ENCODE peak calls at places on chromosome 11, in four cellular contexts. One of them, this sample, is unnamed.
A peak's percentile ranks its signal among the peaks of the same experiment; 100 is the strongest.

GRCh38 chr11:127628463-127628785 is 627.9 kb upstream of the KIRREL3 start:
- DNase-seq in stimulated activated CD4-positive, alpha-beta T cell treated with anti-CD3 and anti-CD28 coated beads, Interleukin-4, amount 100 ng/mL, for 1 hour: no peak
- DNase-seq in choroid plexus epithelial cell: no peak
- DNase-seq in kidney epithelial cell: no peak
- DNase-seq in this sample: no peak

GRCh38 chr11:66727883-66728759 is 895 bp downstream of the SPTBN2 start:
- DNase-seq in choroid plexus epithelial cell: no peak
- DNase-seq in kidney epithelial cell: no peak
- DNase-seq in stimulated activated CD4-positive, alpha-beta T cell treated with anti-CD3 and anti-CD28 coated beads, Interleukin-4, amount 100 ng/mL, for 1 hour: no peak
- DNase-seq in this sample: no peak

GRCh38 chr11:1072116-1072820 is 2.4 kb upstream of the MUC2 start:
- DNase-seq in stimulated activated CD4-positive, alpha-beta T cell treated with anti-CD3 and anti-CD28 coated beads, Interleukin-4, amount 100 ng/mL, for 1 hour: no peak
- DNase-seq in choroid plexus epithelial cell: peak; percentile 58
- DNase-seq in kidney epithelial cell: peak; percentile 57
- DNase-seq in this sample: no peak

GRCh38 chr11:78759067-78759466 is 184.4 kb upstream of the NARS2 start:
- DNase-seq in kidney epithelial cell: no peak
- DNase-seq in choroid plexus epithelial cell: no peak
- DNase-seq in stimulated activated CD4-positive, alpha-beta T cell treated with anti-CD3 and anti-CD28 coated beads, Interleukin-4, amount 100 ng/mL, for 1 hour: no peak
- DNase-seq in this sample: no peak

GRCh38 chr11:34978236-34979191 is 62.1 kb downstream of the PDHX start:
- DNase-seq in stimulated activated CD4-positive, alpha-beta T cell treated with anti-CD3 and anti-CD28 coated beads, Interleukin-4, amount 100 ng/mL, for 1 hour: no peak
- DNase-seq in choroid plexus epithelial cell: peak; percentile 39
- DNase-seq in kidney epithelial cell: no peak
- DNase-seq in this sample: no peak

GRCh38 chr11:77086521-77087472 is 15.8 kb upstream of the OMP start:
- DNase-seq in choroid plexus epithelial cell: no peak
- DNase-seq in kidney epithelial cell: no peak
- DNase-seq in stimulated activated CD4-positive, alpha-beta T cell treated with anti-CD3 and anti-CD28 coated beads, Interleukin-4, amount 100 ng/mL, for 1 hour: no peak
- DNase-seq in this sample: no peak

GRCh38 chr11:20962581-20962980 is 293.2 kb downstream of the NELL1 start:
- DNase-seq in stimulated activated CD4-positive, alpha-beta T cell treated with anti-CD3 and anti-CD28 coated beads, Interleukin-4, amount 100 ng/mL, for 1 hour: no peak
- DNase-seq in kidney epithelial cell: no peak
- DNase-seq in choroid plexus epithelial cell: no peak
- DNase-seq in this sample: no peak

GRCh38 chr11:130435671-130436070 is 7.3 kb upstream of the ADAMTS8 start:
- DNase-seq in kidney epithelial cell: no peak
- DNase-seq in stimulated activated CD4-positive, alpha-beta T cell treated with anti-CD3 and anti-CD28 coated beads, Interleukin-4, amount 100 ng/mL, for 1 hour: no peak
- DNase-seq in choroid plexus epithelial cell: no peak
- DNase-seq in this sample: no peak

GRCh38 chr11:113237261-113237660 is 77.1 kb upstream of the TTC12 start:
- DNase-seq in stimulated activated CD4-positive, alpha-beta T cell treated with anti-CD3 and anti-CD28 coated beads, Interleukin-4, amount 100 ng/mL, for 1 hour: no peak
- DNase-seq in kidney epithelial cell: no peak
- DNase-seq in choroid plexus epithelial cell: no peak
- DNase-seq in this sample: no peak

GRCh38 chr11:35654711-35655110 is 7.9 kb upstream of the TRIM44 start:
- DNase-seq in kidney epithelial cell: no peak
- DNase-seq in choroid plexus epithelial cell: no peak
- DNase-seq in stimulated activated CD4-positive, alpha-beta T cell treated with anti-CD3 and anti-CD28 coated beads, Interleukin-4, amount 100 ng/mL, for 1 hour: no peak
- DNase-seq in this sample: no peak

GRCh38 chr11:31106963-31107576 is 262.5 kb downstream of the DCDC1 start:
- DNase-seq in stimulated activated CD4-positive, alpha-beta T cell treated with anti-CD3 and anti-CD28 coated beads, Interleukin-4, amount 100 ng/mL, for 1 hour: peak; percentile 31
- DNase-seq in choroid plexus epithelial cell: peak; percentile 42
- DNase-seq in kidney epithelial cell: peak; percentile 1
- DNase-seq in this sample: peak; percentile 38

GRCh38 chr11:31921066-31921465 is 109.9 kb upstream of the PAX6 start:
- DNase-seq in choroid plexus epithelial cell: no peak
- DNase-seq in stimulated activated CD4-positive, alpha-beta T cell treated with anti-CD3 and anti-CD28 coated beads, Interleukin-4, amount 100 ng/mL, for 1 hour: no peak
- DNase-seq in kidney epithelial cell: peak; percentile 9
- DNase-seq in this sample: no peak

GRCh38 chr11:17601206-17602075 is 54.4 kb downstream of the OTOG start:
- DNase-seq in kidney epithelial cell: no peak
- DNase-seq in choroid plexus epithelial cell: no peak
- DNase-seq in stimulated activated CD4-positive, alpha-beta T cell treated with anti-CD3 and anti-CD28 coated beads, Interleukin-4, amount 100 ng/mL, for 1 hour: no peak
- DNase-seq in this sample: peak; percentile 54

GRCh38 chr11:45857834-45858492 is 10.7 kb downstream of the CRY2 start:
- DNase-seq in choroid plexus epithelial cell: peak; percentile 96
- DNase-seq in stimulated activated CD4-positive, alpha-beta T cell treated with anti-CD3 and anti-CD28 coated beads, Interleukin-4, amount 100 ng/mL, for 1 hour: no peak
- DNase-seq in kidney epithelial cell: peak; percentile 82
- DNase-seq in this sample: peak; percentile 63

GRCh38 chr11:34480339-34480738 is 33.3 kb downstream of the ELF5 start:
- DNase-seq in kidney epithelial cell: peak; percentile 28
- DNase-seq in choroid plexus epithelial cell: peak; percentile 38
- DNase-seq in stimulated activated CD4-positive, alpha-beta T cell treated with anti-CD3 and anti-CD28 coated beads, Interleukin-4, amount 100 ng/mL, for 1 hour: no peak
- DNase-seq in this sample: no peak

GRCh38 chr11:65551572-65552398 is 6.4 kb downstream of the LTBP3 start:
- DNase-seq in choroid plexus epithelial cell: no peak
- DNase-seq in kidney epithelial cell: no peak
- DNase-seq in stimulated activated CD4-positive, alpha-beta T cell treated with anti-CD3 and anti-CD28 coated beads, Interleukin-4, amount 100 ng/mL, for 1 hour: peak; percentile 57
- DNase-seq in this sample: no peak

GRCh38 chr11:119094816-119095065 is 6.9 kb downstream of the DPAGT1 start:
- DNase-seq in choroid plexus epithelial cell: peak; percentile 89
- DNase-seq in stimulated activated CD4-positive, alpha-beta T cell treated with anti-CD3 and anti-CD28 coated beads, Interleukin-4, amount 100 ng/mL, for 1 hour: peak; percentile 57
- DNase-seq in kidney epithelial cell: no peak
- DNase-seq in this sample: peak; percentile 95

GRCh38 chr11:73218106-73218829 is at the start of gene P2RY2:
- DNase-seq in kidney epithelial cell: no peak
- DNase-seq in choroid plexus epithelial cell: peak; percentile 15
- DNase-seq in stimulated activated CD4-positive, alpha-beta T cell treated with anti-CD3 and anti-CD28 coated beads, Interleukin-4, amount 100 ng/mL, for 1 hour: peak; percentile 39
- DNase-seq in this sample: peak; percentile 47

GRCh38 chr11:111878385-111878765 is 590 bp downstream of the FDXACB1 start:
- DNase-seq in stimulated activated CD4-positive, alpha-beta T cell treated with anti-CD3 and anti-CD28 coated beads, Interleukin-4, amount 100 ng/mL, for 1 hour: no peak
- DNase-seq in choroid plexus epithelial cell: peak; percentile 17
- DNase-seq in kidney epithelial cell: no peak
- DNase-seq in this sample: no peak

GRCh38 chr11:30342736-30343166 is 19.8 kb downstream of the ARL14EP start:
- DNase-seq in stimulated activated CD4-positive, alpha-beta T cell treated with anti-CD3 and anti-CD28 coated beads, Interleukin-4, amount 100 ng/mL, for 1 hour: no peak
- DNase-seq in kidney epithelial cell: no peak
- DNase-seq in choroid plexus epithelial cell: no peak
- DNase-seq in this sample: no peak

GRCh38 chr11:120739780-120740179 is 228.2 kb downstream of the GRIK4 start:
- DNase-seq in stimulated activated CD4-positive, alpha-beta T cell treated with anti-CD3 and anti-CD28 coated beads, Interleukin-4, amount 100 ng/mL, for 1 hour: no peak
- DNase-seq in kidney epithelial cell: no peak
- DNase-seq in choroid plexus epithelial cell: no peak
- DNase-seq in this sample: no peak

GRCh38 chr11:94546886-94547285 is 3.2 kb downstream of the FUT4 start:
- DNase-seq in stimulated activated CD4-positive, alpha-beta T cell treated with anti-CD3 and anti-CD28 coated beads, Interleukin-4, amount 100 ng/mL, for 1 hour: no peak
- DNase-seq in choroid plexus epithelial cell: no peak
- DNase-seq in kidney epithelial cell: no peak
- DNase-seq in this sample: no peak

GRCh38 chr11:43904737-43905515 is 24.3 kb downstream of the ALKBH3 start:
- DNase-seq in kidney epithelial cell: no peak
- DNase-seq in stimulated activated CD4-positive, alpha-beta T cell treated with anti-CD3 and anti-CD28 coated beads, Interleukin-4, amount 100 ng/mL, for 1 hour: no peak
- DNase-seq in choroid plexus epithelial cell: peak; percentile 88
- DNase-seq in this sample: no peak

GRCh38 chr11:70625921-70626518 is 227.7 kb downstream of the CTTN start:
- DNase-seq in stimulated activated CD4-positive, alpha-beta T cell treated with anti-CD3 and anti-CD28 coated beads, Interleukin-4, amount 100 ng/mL, for 1 hour: no peak
- DNase-seq in kidney epithelial cell: no peak
- DNase-seq in choroid plexus epithelial cell: no peak
- DNase-seq in this sample: no peak

GRCh38 chr11:41985799-41986198 is 526.3 kb upstream of the LRRC4C start:
- DNase-seq in choroid plexus epithelial cell: no peak
- DNase-seq in kidney epithelial cell: no peak
- DNase-seq in stimulated activated CD4-positive, alpha-beta T cell treated with anti-CD3 and anti-CD28 coated beads, Interleukin-4, amount 100 ng/mL, for 1 hour: no peak
- DNase-seq in this sample: no peak